ENCODE peak calls at places on chromosomes 13 and 19, in eight cellular contexts. Y is left ventricle myocardium inferior; W is kidney; R is CD4-positive, alpha-beta memory T cell; D is suprapubic skin; J is A549; C is tibial artery; A is lower lobe of right lung. V is an unnamed sample.

GRCh38 chr19:40443930-40444180 is 280 bp downstream of the SERTAD3 start:
- DNase-seq in Y (no peak), W (no peak), R (no peak), D (no peak), J (no peak), C (no peak), A (no peak), V (no peak)

GRCh38 chr19:47305309-47305751 is 4.3 kb upstream of the C5AR1 start:
- DNase-seq in Y (peak; percentile 66), W (peak; percentile 81), R (peak; percentile 47), D (peak; percentile 91), J (peak; percentile 92), C (peak; percentile 90), A (peak; percentile 74), V (no peak)

GRCh38 chr19:19487077-19488040 is 28.0 kb downstream of the TSSK6 start:
- DNase-seq in Y (no peak), W (peak; percentile 69), R (no peak), D (no peak), J (no peak), C (no peak), A (no peak), V (no peak)

GRCh38 chr13:98173431-98173921 is 3.6 kb downstream of the RNF113B start:
- DNase-seq in Y (no peak), W (no peak), R (no peak), D (no peak), J (peak; percentile 46), C (peak; percentile 67), A (no peak), V (no peak)

GRCh38 chr19:2492870-2493269 is 16.9 kb downstream of the GADD45B start:
- DNase-seq in Y (no peak), W (no peak), R (no peak), D (no peak), J (no peak), C (no peak), A (no peak), V (no peak)

GRCh38 chr19:56405062-56405461 is 930 bp downstream of the ZNF583 start:
- DNase-seq in Y (no peak), W (no peak), R (no peak), D (no peak), J (no peak), C (no peak), A (no peak), V (no peak)

GRCh38 chr19:23560051-23560450 is 127.0 kb downstream of the ZNF675 start:
- DNase-seq in Y (no peak), W (no peak), R (no peak), D (no peak), J (no peak), C (no peak), A (no peak), V (no peak)

GRCh38 chr13:60690607-60691006 is 293.6 kb downstream of the TDRD3 start:
- DNase-seq in Y (no peak), W (no peak), R (no peak), D (no peak), J (no peak), C (no peak), A (no peak), V (no peak)

GRCh38 chr19:56193981-56194380 is 3.6 kb downstream of the ZSCAN5B start:
- DNase-seq in Y (no peak), W (no peak), R (no peak), D (no peak), J (no peak), C (no peak), A (no peak), V (no peak)

GRCh38 chr13:98676239-98676638 is 76.2 kb downstream of the SLC15A1 start:
- DNase-seq in Y (no peak), W (no peak), R (no peak), D (no peak), J (no peak), C (no peak), A (no peak), V (no peak)

GRCh38 chr13:30806784-30807183 is 71.4 kb downstream of the ALOX5AP start:
- DNase-seq in Y (no peak), W (no peak), R (no peak), D (no peak), J (peak; percentile 13), C (no peak), A (no peak), V (no peak)

GRCh38 chr13:114087430-114087829 is 45.0 kb downstream of the RASA3 start:
- DNase-seq in Y (no peak), W (peak; percentile 66), R (peak; percentile 34), D (peak; percentile 67), J (no peak), C (peak; percentile 43), A (no peak), V (no peak)

GRCh38 chr19:3667766-3668165 is 32.5 kb downstream of the PIP5K1C start:
- DNase-seq in Y (no peak), W (no peak), R (peak; percentile 6), D (no peak), J (no peak), C (no peak), A (no peak), V (no peak)

GRCh38 chr19:42207767-42208259 is 9.7 kb downstream of the DEDD2 start:
- DNase-seq in Y (no peak), W (peak; percentile 32), R (peak; percentile 65), D (no peak), J (peak; percentile 70), C (no peak), A (peak; percentile 63), V (peak; percentile 66)

GRCh38 chr19:7779631-7780486 is 16.8 kb downstream of the CLEC4M start:
- DNase-seq in Y (no peak), W (no peak), R (no peak), D (no peak), J (no peak), C (no peak), A (no peak), V (no peak)

GRCh38 chr13:87677043-87677333 is 5.8 kb downstream of the SLITRK5 start:
- DNase-seq in Y (no peak), W (no peak), R (no peak), D (no peak), J (no peak), C (no peak), A (no peak), V (no peak)

GRCh38 chr13:87675851-87676250 is 4.7 kb downstream of the SLITRK5 start:
- DNase-seq in Y (no peak), W (peak; percentile 3), R (no peak), D (no peak), J (no peak), C (no peak), A (no peak), V (no peak)

GRCh38 chr13:87678353-87678752 is 7.2 kb downstream of the SLITRK5 start:
- DNase-seq in Y (no peak), W (no peak), R (peak; percentile 3), D (no peak), J (no peak), C (no peak), A (no peak), V (no peak)

GRCh38 chr13:87676254-87677042 is 5.3 kb downstream of the SLITRK5 start:
- DNase-seq in Y (no peak), W (peak; percentile 37), R (peak; percentile 7), D (no peak), J (no peak), C (no peak), A (no peak), V (no peak)

DNA sequence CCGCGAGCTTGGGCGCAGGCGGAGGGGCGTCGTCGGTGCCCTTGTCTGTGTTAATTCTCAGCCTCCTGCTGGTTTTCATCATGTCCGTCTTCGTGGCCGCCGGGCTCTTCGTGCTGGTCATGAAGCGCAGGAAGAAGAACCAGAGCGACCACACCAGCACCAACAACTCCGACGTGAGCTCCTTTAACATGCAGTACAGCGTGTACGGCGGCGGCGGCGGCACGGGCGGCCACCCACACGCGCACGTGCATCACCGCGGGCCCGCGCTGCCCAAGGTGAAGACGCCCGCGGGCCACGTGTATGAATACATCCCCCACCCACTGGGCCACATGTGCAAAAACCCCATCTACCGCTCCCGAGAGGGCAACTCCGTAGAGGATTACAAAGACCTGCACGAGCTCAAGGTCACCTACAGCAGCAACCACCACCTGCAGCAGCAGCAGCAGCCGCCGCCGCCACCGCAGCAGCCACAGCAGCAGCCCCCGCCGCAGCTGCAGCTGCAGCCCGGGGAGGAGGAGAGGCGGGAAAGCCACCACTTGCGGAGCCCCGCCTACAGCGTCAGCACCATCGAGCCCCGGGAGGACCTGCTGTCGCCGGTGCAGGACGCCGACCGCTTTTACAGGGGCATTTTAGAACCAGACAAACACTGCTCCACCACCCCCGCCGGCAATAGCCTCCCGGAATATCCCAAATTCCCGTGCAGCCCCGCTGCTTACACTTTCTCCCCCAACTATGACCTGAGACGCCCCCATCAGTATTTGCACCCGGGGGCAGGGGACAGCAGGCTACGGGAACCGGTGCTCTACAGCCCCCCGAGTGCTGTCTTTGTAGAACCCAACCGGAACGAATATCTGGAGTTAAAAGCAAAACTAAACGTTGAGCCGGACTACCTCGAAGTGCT is 6.4 kb downstream of the SLITRK5 start:
- DNase-seq in Y (no peak), W (peak; percentile 76), R (peak; percentile 43), D (no peak), J (no peak), C (no peak), A (peak; percentile 56), V (peak; percentile 48)
- H3K4me3 ChIP-seq in Y (peak overlapping the region; percentile 64), W (peak overlapping the region; percentile 51), R (no peak overlapping the region), D (peak overlapping the region; percentile 48), J (peak overlapping the region; percentile 57), C (peak overlapping the region; percentile 33), A (peak overlapping the region; percentile 57), V (no peak overlapping the region)

GRCh38 chr19:6374179-6374709 is 1.5 kb downstream of the PSPN start:
- DNase-seq in Y (no peak), W (peak; percentile 85), R (no peak), D (no peak), J (no peak), C (no peak), A (no peak), V (no peak)
- H3K4me3 ChIP-seq in Y (peak overlapping the region; percentile 99), W (peak overlapping the region; percentile 53), R (no peak overlapping the region), D (no peak overlapping the region), J (no peak overlapping the region), C (peak overlapping the region; percentile 88), A (peak overlapping the region; percentile 92), V (no peak overlapping the region)

DNA sequence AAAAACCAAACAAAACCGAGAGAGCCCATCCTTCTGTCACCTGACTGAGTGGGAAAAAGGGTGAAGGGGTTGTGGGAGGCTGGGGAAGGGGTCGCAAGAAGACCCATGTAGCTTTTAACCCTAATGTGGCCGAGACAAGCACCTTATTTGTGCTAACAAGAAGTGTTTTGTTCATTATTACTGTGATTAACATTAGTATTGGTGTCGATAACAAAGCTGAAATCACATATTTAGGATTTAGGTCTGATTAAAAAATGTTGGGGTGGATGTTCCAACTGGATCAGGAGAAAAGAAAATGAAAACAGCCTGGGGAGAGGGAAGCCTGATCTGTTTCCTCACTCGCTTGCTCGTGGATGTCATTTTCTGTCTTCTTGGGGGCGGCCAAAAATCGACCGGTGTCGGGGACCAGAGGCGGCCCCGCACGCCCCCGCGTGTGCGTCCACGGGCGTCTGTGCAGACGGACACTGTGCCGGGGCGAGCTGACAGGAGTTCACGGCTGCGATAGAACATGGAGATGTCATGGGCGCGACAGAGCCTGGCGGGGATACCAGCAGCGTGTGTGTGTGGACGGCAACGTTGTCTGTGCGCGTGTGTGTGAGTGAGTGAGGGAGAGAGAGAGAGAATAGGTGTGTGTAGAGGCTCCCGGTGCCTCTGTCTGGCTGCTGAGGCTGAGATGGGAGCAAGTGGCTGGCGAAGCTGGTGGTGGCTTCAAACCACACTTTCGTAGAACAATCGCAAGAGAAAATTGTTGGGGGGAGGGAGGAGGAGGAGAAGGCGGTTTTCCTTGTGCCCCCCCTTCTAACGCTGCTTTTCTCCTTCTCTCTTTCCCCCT is 29.1 kb downstream of the NFIX start:
- DNase-seq in Y (no peak), W (no peak), R (no peak), D (no peak), J (no peak), C (no peak), A (peak; percentile 47), V (peak; percentile 57)
- H3K4me3 ChIP-seq in Y (peak overlapping the region; percentile 66), W (peak overlapping the region; percentile 46), R (no peak overlapping the region), D (peak overlapping the region; percentile 55), J (no peak overlapping the region), C (peak overlapping the region; percentile 51), A (peak overlapping the region; percentile 55), V (no peak overlapping the region)

GRCh38 chr13:40383132-40383531 is 283.3 kb downstream of the FOXO1 start:
- DNase-seq in Y (no peak), W (no peak), R (no peak), D (no peak), J (no peak), C (no peak), A (no peak), V (no peak)
- H3K4me3 ChIP-seq in Y (no peak overlapping the region), W (no peak overlapping the region), R (no peak overlapping the region), D (no peak overlapping the region), J (no peak overlapping the region), C (no peak overlapping the region), A (no peak overlapping the region), V (no peak overlapping the region)

V was measured in mucosa of descending colon.